ENCODE peak calls at places on chromosomes 4 and X, in four cellular contexts. One of them, this sample, is unnamed.

GRCh38 chr4:60683357-60683756 is 516.8 kb upstream of the ADGRL3 start:
- DNase-seq in choroid plexus epithelial cell: peak; percentile 80
- DNase-seq in psoas muscle: no peak
- DNase-seq in K562: no peak
- DNase-seq in this sample: no peak

GRCh38 chr4:157832596-157832995 is 340.2 kb downstream of the GASK1B start:
- DNase-seq in choroid plexus epithelial cell: no peak
- DNase-seq in psoas muscle: no peak
- DNase-seq in K562: no peak
- DNase-seq in this sample: no peak

GRCh38 chrX:100850317-100850716 is 23.8 kb downstream of the NOX1 start:
- DNase-seq in K562: no peak
- DNase-seq in psoas muscle: no peak
- DNase-seq in choroid plexus epithelial cell: no peak
- DNase-seq in this sample: no peak

GRCh38 chr4:78602334-78602733 is 50.8 kb downstream of the ANXA3 start:
- DNase-seq in choroid plexus epithelial cell: no peak
- DNase-seq in K562: no peak
- DNase-seq in psoas muscle: no peak
- DNase-seq in this sample: no peak

GRCh38 chr4:26191353-26191752 is 129.5 kb upstream of the RBPJ start:
- DNase-seq in K562: no peak
- DNase-seq in psoas muscle: no peak
- DNase-seq in choroid plexus epithelial cell: no peak
- DNase-seq in this sample: no peak

GRCh38 chr4:130675262-130675661 is 1579.3 kb downstream of the C4orf33 start:
- DNase-seq in psoas muscle: no peak
- DNase-seq in K562: no peak
- DNase-seq in choroid plexus epithelial cell: no peak
- DNase-seq in this sample: no peak

GRCh38 chrX:49273181-49273727 is 3.7 kb downstream of the PPP1R3F start:
- DNase-seq in K562: no peak
- DNase-seq in choroid plexus epithelial cell: no peak
- DNase-seq in psoas muscle: no peak
- DNase-seq in this sample: no peak

GRCh38 chr4:140837742-140838141 is 81.6 kb upstream of the TBC1D9 start:
- DNase-seq in choroid plexus epithelial cell: no peak
- DNase-seq in K562: no peak
- DNase-seq in psoas muscle: no peak
- DNase-seq in this sample: no peak

GRCh38 chrX:37347420-37347819 is 1.7 kb upstream of the PRRG1 start:
- DNase-seq in psoas muscle: no peak
- DNase-seq in choroid plexus epithelial cell: peak; percentile 92
- DNase-seq in K562: no peak
- DNase-seq in this sample: no peak

GRCh38 chr4:184282895-184283654 is 65.4 kb upstream of the ENPP6 start:
- DNase-seq in K562: no peak
- DNase-seq in choroid plexus epithelial cell: no peak
- DNase-seq in psoas muscle: no peak
- DNase-seq in this sample: no peak

GRCh38 chr4:31045724-31046318 is 325.7 kb downstream of the PCDH7 start:
- DNase-seq in choroid plexus epithelial cell: peak; percentile 62
- DNase-seq in psoas muscle: no peak
- DNase-seq in K562: no peak
- DNase-seq in this sample: peak; percentile 56

GRCh38 chr4:95170176-95170575 is 378.6 kb downstream of the UNC5C start:
- DNase-seq in K562: no peak
- DNase-seq in psoas muscle: no peak
- DNase-seq in choroid plexus epithelial cell: no peak
- DNase-seq in this sample: no peak

GRCh38 chr4:73257995-73258667 is 467 bp downstream of the ANKRD17 start:
- DNase-seq in K562: peak; percentile 60
- DNase-seq in choroid plexus epithelial cell: peak; percentile 33
- DNase-seq in psoas muscle: no peak
- DNase-seq in this sample: no peak
- TF ChIP-seq CTCF in K562: peak; percentile 56
- TF ChIP-seq CTCF in choroid plexus epithelial cell: no peak
- TF ChIP-seq CTCF in psoas muscle: peak; percentile 31
- TF ChIP-seq CTCF in this sample: no peak

DNA sequence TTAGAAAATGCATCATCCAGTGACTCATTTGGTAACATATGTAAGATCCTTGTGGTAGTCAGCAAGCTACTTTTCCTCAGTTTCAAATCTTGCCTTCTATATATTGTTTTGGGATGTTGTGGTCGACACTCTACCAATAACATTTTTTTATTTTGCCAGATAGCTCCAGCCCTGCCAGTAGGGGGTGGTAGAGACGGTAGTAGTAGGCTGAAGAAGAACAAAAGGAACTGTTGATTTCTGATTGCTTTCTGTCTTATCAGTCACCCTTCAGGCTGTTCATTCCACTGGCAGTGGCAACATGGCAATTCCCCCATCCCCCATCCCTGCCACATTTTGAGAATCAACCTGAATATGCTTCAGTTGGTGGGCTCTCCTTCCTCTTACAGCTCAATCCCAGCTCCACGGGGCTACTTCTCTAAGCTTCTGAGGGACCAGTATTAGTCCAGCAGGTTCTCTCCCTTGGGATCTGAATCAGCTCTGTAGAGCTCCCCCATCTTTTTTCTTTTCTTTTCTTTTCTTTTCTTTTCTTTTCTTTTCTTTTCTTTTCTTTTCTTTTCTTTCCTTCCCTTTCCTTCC is 171.5 kb upstream of the VEGFC start:
- DNase-seq in psoas muscle: no peak
- DNase-seq in K562: no peak
- DNase-seq in choroid plexus epithelial cell: no peak
- DNase-seq in this sample: no peak
- TF ChIP-seq CTCF in psoas muscle: no peak
- TF ChIP-seq CTCF in K562: no peak
- TF ChIP-seq CTCF in choroid plexus epithelial cell: peak; percentile 42
- TF ChIP-seq CTCF in this sample: no peak

DNA sequence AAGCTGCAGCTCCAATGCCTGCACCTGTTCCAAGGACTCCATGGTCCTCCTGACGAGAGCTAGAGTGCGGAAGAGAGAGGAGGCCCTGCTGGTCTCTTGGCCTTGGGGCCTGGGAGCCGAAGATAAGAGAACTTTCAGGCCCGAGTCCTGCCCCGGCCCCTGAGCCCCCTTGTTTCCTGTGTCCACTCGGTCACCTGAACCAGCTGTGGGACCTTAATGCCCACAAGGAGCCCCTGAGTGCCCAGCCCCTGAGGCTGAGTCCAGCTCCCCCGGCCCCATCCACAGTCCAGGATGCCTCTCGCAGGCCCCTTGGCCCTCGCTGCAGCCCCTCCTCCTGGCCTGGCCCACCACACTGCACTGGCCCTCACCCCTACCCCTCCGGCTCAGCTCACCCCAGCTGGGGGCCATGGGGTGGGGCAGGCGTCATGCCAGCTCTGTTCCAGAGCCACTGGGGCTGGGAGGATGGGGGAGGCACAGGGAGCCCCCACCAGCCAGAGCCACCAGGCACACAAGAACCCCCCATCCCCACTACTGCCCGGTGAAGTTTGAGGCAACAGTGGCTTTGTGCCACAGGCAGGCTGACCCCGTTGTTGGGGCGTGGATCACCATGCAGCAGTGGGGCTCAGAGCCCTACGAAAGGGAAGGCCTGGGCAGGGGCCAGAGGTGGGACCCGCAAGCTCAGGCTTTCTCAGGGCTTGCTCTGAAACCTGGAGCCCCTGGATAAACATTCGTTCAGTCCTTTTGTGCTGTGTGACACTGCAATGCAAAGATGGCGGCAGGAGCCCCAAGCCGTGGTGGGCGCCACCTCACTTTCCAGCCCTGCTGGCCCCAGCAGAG is 14.1 kb downstream of the NAT8L start:
- DNase-seq in psoas muscle: no peak
- DNase-seq in K562: no peak
- DNase-seq in choroid plexus epithelial cell: no peak
- DNase-seq in this sample: no peak
- TF ChIP-seq CTCF in psoas muscle: no peak
- TF ChIP-seq CTCF in K562: no peak
- TF ChIP-seq CTCF in choroid plexus epithelial cell: no peak
- TF ChIP-seq CTCF in this sample: no peak

GRCh38 chr4:147682755-147683154 is 1.2 kb downstream of the PRMT9 start:
- DNase-seq in K562: no peak
- DNase-seq in psoas muscle: no peak
- DNase-seq in choroid plexus epithelial cell: peak; percentile 11
- DNase-seq in this sample: no peak

GRCh38 chr4:147689062-147689461 is 5.1 kb upstream of the PRMT9 start:
- DNase-seq in K562: no peak
- DNase-seq in psoas muscle: no peak
- DNase-seq in choroid plexus epithelial cell: no peak
- DNase-seq in this sample: no peak

GRCh38 chr4:147678796-147679549 is 5.0 kb downstream of the PRMT9 start:
- DNase-seq in K562: no peak
- DNase-seq in choroid plexus epithelial cell: peak; percentile 21
- DNase-seq in psoas muscle: no peak
- DNase-seq in this sample: no peak

GRCh38 chr4:147683172-147683571 is 791 bp downstream of the PRMT9 start:
- DNase-seq in choroid plexus epithelial cell: peak; percentile 52
- DNase-seq in psoas muscle: no peak
- DNase-seq in K562: peak; percentile 9
- DNase-seq in this sample: no peak

DNA sequence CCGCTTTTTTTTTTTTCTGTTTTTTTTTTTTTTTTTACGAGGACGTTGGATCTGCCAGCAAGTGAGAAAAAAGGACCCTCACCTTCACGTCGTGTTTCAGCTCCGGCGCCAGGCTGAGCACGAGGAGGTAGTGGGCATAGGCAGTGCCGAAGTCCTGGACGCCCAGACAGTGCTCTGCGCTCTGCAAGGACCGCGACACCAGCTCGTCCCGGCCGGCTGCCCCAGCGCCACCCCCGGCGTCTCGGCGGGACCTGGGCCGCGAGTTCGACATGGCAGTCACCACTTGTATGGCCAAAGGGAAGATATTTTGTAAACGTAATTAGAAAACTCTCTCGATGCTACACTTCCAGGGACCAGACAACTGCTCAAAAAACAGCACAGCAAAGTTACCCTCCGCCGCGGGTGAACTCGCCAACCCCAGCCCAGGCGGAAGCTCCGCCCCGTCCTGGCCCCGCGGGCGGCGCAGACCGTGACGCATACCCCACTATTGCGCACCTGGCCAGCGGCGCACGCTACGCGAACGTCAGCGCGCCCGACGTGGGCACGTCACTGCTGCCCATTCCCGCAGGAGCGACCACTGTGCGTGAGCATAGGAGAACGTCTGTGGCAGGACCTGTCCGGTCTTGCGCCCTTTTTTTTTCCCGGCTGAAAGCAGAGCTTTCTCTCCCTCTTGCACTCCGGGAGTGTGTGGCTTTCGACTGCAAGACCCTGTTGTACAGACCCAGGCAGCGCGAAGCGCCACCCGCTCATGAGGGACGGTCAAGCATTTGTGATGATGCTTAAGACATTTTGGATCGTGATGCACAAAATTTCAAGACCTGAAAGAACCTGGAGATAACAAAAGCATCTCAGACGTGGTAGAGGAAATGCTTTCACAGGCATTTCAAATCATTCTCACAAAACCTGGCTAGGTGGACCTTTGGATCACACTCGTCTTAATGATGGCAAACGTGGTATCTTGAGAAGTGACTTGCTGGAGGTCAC is at the start of gene PRMT9:
- DNase-seq in choroid plexus epithelial cell: peak; percentile 92
- DNase-seq in K562: peak; percentile 89
- DNase-seq in psoas muscle: peak; percentile 93
- DNase-seq in this sample: peak; percentile 92
- TF ChIP-seq CTCF in choroid plexus epithelial cell: no peak
- TF ChIP-seq CTCF in K562: no peak
- TF ChIP-seq CTCF in psoas muscle: no peak
- TF ChIP-seq CTCF in this sample: no peak